ENCODE peak calls at places on chromosome 6, in eight cellular contexts. J is uterus, S is endothelial cell of umbilical vein, P is IMR-90, V is sigmoid colon, Q is A549, N is breast epithelium, Y is adrenal gland. F is an unnamed sample.

GRCh38 chr6:114096553-114097172 is 125.7 kb upstream of the HDAC2 start:
- DNase-seq in J (no peak), S (peak; percentile 30), P (peak; percentile 28), V (no peak), Q (peak; percentile 22), N (no peak), Y (no peak), F (no peak)

GRCh38 chr6:139271056-139271455 is 20.7 kb downstream of the TXLNB start:
- DNase-seq in J (no peak), S (no peak), P (peak; percentile 77), V (no peak), Q (peak; percentile 9), N (no peak), Y (no peak), F (no peak)

GRCh38 chr6:22966711-22967110 is 397.3 kb downstream of the HDGFL1 start:
- DNase-seq in J (no peak), S (no peak), P (no peak), V (no peak), Q (no peak), N (no peak), Y (no peak), F (no peak)

GRCh38 chr6:13807691-13808090 is 6.7 kb downstream of the MCUR1 start:
- DNase-seq in J (no peak), S (no peak), P (no peak), V (no peak), Q (no peak), N (no peak), Y (no peak), F (no peak)

GRCh38 chr6:14354919-14355572 is 237.5 kb downstream of the CD83 start:
- DNase-seq in J (peak; percentile 42), S (no peak), P (peak; percentile 88), V (peak; percentile 80), Q (peak; percentile 21), N (no peak), Y (peak; percentile 63), F (no peak)

GRCh38 chr6:34143884-34144580 is 1.9 kb downstream of the GRM4 start:
- DNase-seq in J (no peak), S (peak; percentile 15), P (no peak), V (no peak), Q (peak; percentile 58), N (no peak), Y (no peak), F (no peak)

GRCh38 chr6:147974376-147974775 is 368.3 kb upstream of the SASH1 start:
- DNase-seq in J (no peak), S (no peak), P (peak; percentile 32), V (no peak), Q (peak; percentile 9), N (no peak), Y (no peak), F (no peak)

GRCh38 chr6:107418118-107418517 is 41.2 kb downstream of the PDSS2 start:
- DNase-seq in J (no peak), S (no peak), P (peak; percentile 10), V (no peak), Q (peak; percentile 15), N (no peak), Y (no peak), F (no peak)

GRCh38 chr6:35016417-35017221 is 124.5 kb downstream of the TCP11 start:
- DNase-seq in J (peak; percentile 65), S (peak; percentile 92), P (peak; percentile 88), V (peak; percentile 85), Q (no peak), N (no peak), Y (peak; percentile 80), F (peak; percentile 91)

GRCh38 chr6:143058987-143059386 is 1.7 kb upstream of the AIG1 start:
- DNase-seq in J (no peak), S (no peak), P (no peak), V (no peak), Q (peak; percentile 31), N (no peak), Y (no peak), F (no peak)

GRCh38 chr6:106444777-106445507 is 84.4 kb downstream of the CRYBG1 start:
- DNase-seq in J (no peak), S (peak; percentile 52), P (peak; percentile 69), V (no peak), Q (peak; percentile 66), N (no peak), Y (peak; percentile 34), F (no peak)

GRCh38 chr6:158066161-158066781 is 84.6 kb downstream of the SYNJ2 start:
- DNase-seq in J (no peak), S (no peak), P (no peak), V (peak; percentile 40), Q (no peak), N (no peak), Y (no peak), F (no peak)

GRCh38 chr6:40968620-40969145 is 70.3 kb downstream of the UNC5CL start:
- DNase-seq in J (no peak), S (no peak), P (no peak), V (no peak), Q (no peak), N (peak; percentile 55), Y (peak; percentile 15), F (no peak)

GRCh38 chr6:71489736-71490135 is 201.1 kb downstream of the OGFRL1 start:
- DNase-seq in J (no peak), S (peak; percentile 90), P (peak; percentile 90), V (no peak), Q (peak; percentile 27), N (no peak), Y (no peak), F (no peak)

GRCh38 chr6:112827793-112828192 is 480.7 kb downstream of the RFPL4B start:
- DNase-seq in J (no peak), S (peak; percentile 35), P (no peak), V (peak; percentile 64), Q (no peak), N (no peak), Y (peak; percentile 67), F (no peak)

GRCh38 chr6:11551053-11551452 is 13.5 kb downstream of the TMEM170B start:
- DNase-seq in J (no peak), S (no peak), P (no peak), V (no peak), Q (no peak), N (no peak), Y (no peak), F (no peak)

GRCh38 chr6:133553652-133554051 is 312.5 kb downstream of the EYA4 start:
- DNase-seq in J (peak; percentile 40), S (peak; percentile 44), P (peak; percentile 79), V (no peak), Q (peak; percentile 74), N (no peak), Y (peak; percentile 47), F (no peak)

GRCh38 chr6:111709615-111710398 is 104.1 kb upstream of the TRAF3IP2 start:
- DNase-seq in J (peak; percentile 86), S (peak; percentile 84), P (peak; percentile 76), V (peak; percentile 88), Q (peak; percentile 48), N (peak; percentile 57), Y (peak; percentile 68), F (no peak)

GRCh38 chr6:3421145-3421544 is 35.7 kb downstream of the SLC22A23 start:
- DNase-seq in J (no peak), S (no peak), P (no peak), V (no peak), Q (no peak), N (no peak), Y (no peak), F (no peak)

GRCh38 chr6:153553627-153554026 is 422.5 kb upstream of the RGS17 start:
- DNase-seq in J (no peak), S (no peak), P (no peak), V (no peak), Q (peak; percentile 2), N (no peak), Y (no peak), F (no peak)

DNA sequence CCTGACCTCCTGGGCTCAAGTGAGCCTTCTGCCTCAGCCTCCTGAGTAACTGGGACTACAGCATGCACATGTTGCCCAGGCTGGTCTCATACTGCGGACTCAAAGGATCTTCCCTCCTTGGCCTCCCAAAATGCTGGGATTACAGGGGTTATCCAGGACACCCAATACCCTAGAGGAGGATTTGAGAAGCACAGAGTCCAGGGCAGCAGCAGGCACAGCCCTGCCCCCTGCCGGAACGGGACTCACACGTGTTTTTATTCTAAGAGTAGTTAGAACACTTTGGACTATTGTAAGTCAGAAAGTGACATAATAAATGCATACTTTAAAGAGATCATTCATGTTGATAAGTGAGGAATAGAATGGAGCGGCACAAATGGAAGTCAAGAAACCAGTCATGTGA is 80.2 kb downstream of the C6orf118 start:
- DNase-seq in J (no peak), S (no peak), P (no peak), V (no peak), Q (peak; percentile 11), N (no peak), Y (no peak), F (no peak)
- H3K9me3 ChIP-seq in J (no peaks in the 10 kb centered on the region), S (peaks cover 3% of the 10 kb centered on the region), P (peaks cover 30% of the 10 kb centered on the region), V (no peaks in the 10 kb centered on the region), Q (no peaks in the 10 kb centered on the region), N (no peaks in the 10 kb centered on the region), Y (no peaks in the 10 kb centered on the region), F (no peaks in the 10 kb centered on the region)

GRCh38 chr6:31901953-31902643 is at the start of gene ZBTB12:
- DNase-seq in J (peak; percentile 96), S (peak; percentile 95), P (peak; percentile 98), V (peak; percentile 98), Q (peak; percentile 94), N (peak; percentile 93), Y (peak; percentile 95), F (peak; percentile 96)
- TF ChIP-seq POLR2A in J (peak; percentile 81), S (peak; percentile 56), P (no peak), V (peak; percentile 24), Q (peak; percentile 57), N (no peak), Y (peak; percentile 36), F (no peak)

GRCh38 chr6:159279790-159280277 is 110.6 kb downstream of the FNDC1 start:
- DNase-seq in J (no peak), S (no peak), P (no peak), V (no peak), Q (peak; percentile 10), N (no peak), Y (peak; percentile 24), F (no peak)
- H3K9me3 ChIP-seq in J (no peaks in the 10 kb centered on the region), S (peaks cover 1% of the 10 kb centered on the region), P (no peaks in the 10 kb centered on the region), V (no peaks in the 10 kb centered on the region), Q (no peaks in the 10 kb centered on the region), N (no peaks in the 10 kb centered on the region), Y (no peaks in the 10 kb centered on the region), F (no peaks in the 10 kb centered on the region)

GRCh38 chr6:42877695-42878094 is 1.7 kb upstream of the RPL7L1 start:
- DNase-seq in J (no peak), S (no peak), P (no peak), V (no peak), Q (no peak), N (no peak), Y (peak; percentile 73), F (no peak)

DNA sequence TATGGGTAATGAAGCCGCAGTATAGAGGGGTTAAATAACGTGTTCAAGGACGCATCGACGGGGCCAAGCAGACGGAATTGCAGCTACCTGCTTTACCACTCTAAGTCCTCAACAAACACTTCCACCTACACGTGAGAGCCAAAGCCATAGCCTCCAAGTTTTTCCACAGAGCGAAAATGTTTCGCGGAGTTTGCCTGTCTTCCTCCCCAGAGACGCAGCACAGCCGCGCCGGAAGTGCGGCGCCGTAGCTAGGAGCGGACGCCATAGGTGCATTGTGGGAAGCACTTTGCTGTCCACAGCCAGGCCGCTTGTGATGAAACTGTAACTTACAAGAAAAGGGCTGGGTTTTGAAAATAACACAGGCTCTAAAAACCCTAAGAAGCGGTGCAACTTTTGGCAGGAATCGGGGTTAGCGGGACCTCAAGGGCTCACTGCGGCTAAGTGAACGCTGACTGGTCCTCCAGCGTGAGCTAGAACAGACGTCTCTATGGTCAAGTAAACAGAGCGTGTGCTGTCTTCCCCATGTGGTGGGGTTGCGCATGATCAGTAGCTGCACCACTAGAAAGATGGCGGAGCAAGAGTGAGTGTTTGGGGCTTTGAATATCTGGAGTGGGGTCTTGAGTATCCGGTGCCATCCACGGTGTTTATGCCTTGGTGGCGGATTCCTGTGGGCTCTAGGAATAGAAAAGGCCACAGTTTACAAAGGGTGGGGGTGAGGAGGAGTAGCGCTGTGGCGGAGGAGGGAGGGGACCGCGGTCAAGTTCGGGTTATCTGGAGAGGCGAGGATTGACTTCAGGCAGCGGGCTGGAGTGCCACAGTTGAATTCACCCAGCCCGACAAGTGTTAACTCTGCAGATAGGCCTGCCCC is at the start of gene RPL7L1:
- DNase-seq in J (peak; percentile 86), S (peak; percentile 90), P (peak; percentile 87), V (peak; percentile 93), Q (peak; percentile 90), N (peak; percentile 79), Y (peak; percentile 88), F (peak; percentile 94)
- TF ChIP-seq POLR2A in J (peak; percentile 50), S (peak; percentile 91), P (peak; percentile 95), V (no peak), Q (peak; percentile 58), N (peak; percentile 38), Y (peak; percentile 12), F (no peak)